ENCODE peak calls at places on chromosomes 6 and 20, in nine cellular contexts. One of them, this sample, is unnamed.

GRCh38 chr6:140671926-140672325 is 1297.5 kb upstream of the CITED2 start:
- DNase-seq in stimulated activated CD4-positive, alpha-beta T cell treated with anti-CD3 and anti-CD28 coated beads, Interleukin-2, amount 100 ng/mL, for 24 hours: no peak
- DNase-seq in foreskin fibroblast: no peak
- DNase-seq in GM19239: no peak
- DNase-seq in activated T-cell treated with anti-CD3 and anti-CD28 coated beads for 24 hours: no peak
- DNase-seq in cardiac muscle cell: no peak
- DNase-seq in RWPE1: no peak
- DNase-seq in AG10803: no peak
- DNase-seq in NCI-H2029: no peak
- DNase-seq in this sample: no peak

GRCh38 chr6:46584586-46584985 is 68.0 kb downstream of the CYP39A1 start:
- DNase-seq in cardiac muscle cell: no peak
- DNase-seq in GM19239: no peak
- DNase-seq in AG10803: no peak
- DNase-seq in NCI-H2029: no peak
- DNase-seq in RWPE1: no peak
- DNase-seq in activated T-cell treated with anti-CD3 and anti-CD28 coated beads for 24 hours: no peak
- DNase-seq in stimulated activated CD4-positive, alpha-beta T cell treated with anti-CD3 and anti-CD28 coated beads, Interleukin-2, amount 100 ng/mL, for 24 hours: no peak
- DNase-seq in foreskin fibroblast: no peak
- DNase-seq in this sample: no peak

GRCh38 chr6:168163096-168163731 is 84.2 kb upstream of the FRMD1 start:
- DNase-seq in foreskin fibroblast: peak
- DNase-seq in GM19239: no peak
- DNase-seq in cardiac muscle cell: peak
- DNase-seq in activated T-cell treated with anti-CD3 and anti-CD28 coated beads for 24 hours: no peak
- DNase-seq in RWPE1: no peak
- DNase-seq in AG10803: peak
- DNase-seq in NCI-H2029: no peak
- DNase-seq in stimulated activated CD4-positive, alpha-beta T cell treated with anti-CD3 and anti-CD28 coated beads, Interleukin-2, amount 100 ng/mL, for 24 hours: no peak
- DNase-seq in this sample: no peak

GRCh38 chr20:25179439-25180089 is 15.9 kb upstream of the ENTPD6 start:
- DNase-seq in stimulated activated CD4-positive, alpha-beta T cell treated with anti-CD3 and anti-CD28 coated beads, Interleukin-2, amount 100 ng/mL, for 24 hours: no peak
- DNase-seq in RWPE1: no peak
- DNase-seq in AG10803: no peak
- DNase-seq in NCI-H2029: no peak
- DNase-seq in cardiac muscle cell: no peak
- DNase-seq in foreskin fibroblast: no peak
- DNase-seq in GM19239: no peak
- DNase-seq in activated T-cell treated with anti-CD3 and anti-CD28 coated beads for 24 hours: no peak
- DNase-seq in this sample: no peak

GRCh38 chr6:27114792-27115191 is 132.7 kb upstream of the PRSS16 start:
- DNase-seq in stimulated activated CD4-positive, alpha-beta T cell treated with anti-CD3 and anti-CD28 coated beads, Interleukin-2, amount 100 ng/mL, for 24 hours: no peak
- DNase-seq in GM19239: no peak
- DNase-seq in foreskin fibroblast: no peak
- DNase-seq in AG10803: no peak
- DNase-seq in activated T-cell treated with anti-CD3 and anti-CD28 coated beads for 24 hours: no peak
- DNase-seq in RWPE1: no peak
- DNase-seq in NCI-H2029: no peak
- DNase-seq in cardiac muscle cell: no peak
- DNase-seq in this sample: no peak

GRCh38 chr6:44452725-44453124 is 65.2 kb downstream of the CDC5L start:
- DNase-seq in GM19239: no peak
- DNase-seq in stimulated activated CD4-positive, alpha-beta T cell treated with anti-CD3 and anti-CD28 coated beads, Interleukin-2, amount 100 ng/mL, for 24 hours: no peak
- DNase-seq in NCI-H2029: no peak
- DNase-seq in RWPE1: peak
- DNase-seq in activated T-cell treated with anti-CD3 and anti-CD28 coated beads for 24 hours: no peak
- DNase-seq in AG10803: peak
- DNase-seq in cardiac muscle cell: peak
- DNase-seq in foreskin fibroblast: peak
- DNase-seq in this sample: no peak

GRCh38 chr20:41218466-41218865 is 81.1 kb downstream of the PLCG1 start:
- DNase-seq in RWPE1: no peak
- DNase-seq in GM19239: no peak
- DNase-seq in AG10803: peak
- DNase-seq in activated T-cell treated with anti-CD3 and anti-CD28 coated beads for 24 hours: no peak
- DNase-seq in foreskin fibroblast: peak
- DNase-seq in NCI-H2029: no peak
- DNase-seq in stimulated activated CD4-positive, alpha-beta T cell treated with anti-CD3 and anti-CD28 coated beads, Interleukin-2, amount 100 ng/mL, for 24 hours: no peak
- DNase-seq in cardiac muscle cell: peak
- DNase-seq in this sample: no peak

GRCh38 chr6:107941199-107941598 is 16.8 kb downstream of the SEC63 start:
- DNase-seq in cardiac muscle cell: no peak
- DNase-seq in NCI-H2029: no peak
- DNase-seq in activated T-cell treated with anti-CD3 and anti-CD28 coated beads for 24 hours: no peak
- DNase-seq in AG10803: no peak
- DNase-seq in RWPE1: no peak
- DNase-seq in GM19239: no peak
- DNase-seq in stimulated activated CD4-positive, alpha-beta T cell treated with anti-CD3 and anti-CD28 coated beads, Interleukin-2, amount 100 ng/mL, for 24 hours: no peak
- DNase-seq in foreskin fibroblast: no peak
- DNase-seq in this sample: no peak

GRCh38 chr6:53330137-53330536 is 18.6 kb downstream of the ELOVL5 start:
- DNase-seq in foreskin fibroblast: no peak
- DNase-seq in stimulated activated CD4-positive, alpha-beta T cell treated with anti-CD3 and anti-CD28 coated beads, Interleukin-2, amount 100 ng/mL, for 24 hours: no peak
- DNase-seq in activated T-cell treated with anti-CD3 and anti-CD28 coated beads for 24 hours: no peak
- DNase-seq in RWPE1: no peak
- DNase-seq in GM19239: no peak
- DNase-seq in AG10803: no peak
- DNase-seq in cardiac muscle cell: no peak
- DNase-seq in NCI-H2029: no peak
- DNase-seq in this sample: no peak

GRCh38 chr6:17845598-17845997 is 138.9 kb upstream of the NUP153 start:
- DNase-seq in NCI-H2029: no peak
- DNase-seq in RWPE1: no peak
- DNase-seq in foreskin fibroblast: no peak
- DNase-seq in activated T-cell treated with anti-CD3 and anti-CD28 coated beads for 24 hours: no peak
- DNase-seq in stimulated activated CD4-positive, alpha-beta T cell treated with anti-CD3 and anti-CD28 coated beads, Interleukin-2, amount 100 ng/mL, for 24 hours: no peak
- DNase-seq in AG10803: no peak
- DNase-seq in cardiac muscle cell: no peak
- DNase-seq in GM19239: no peak
- DNase-seq in this sample: no peak

GRCh38 chr6:161374971-161375873 is 101.4 kb upstream of the AGPAT4 start:
- DNase-seq in NCI-H2029: peak
- DNase-seq in activated T-cell treated with anti-CD3 and anti-CD28 coated beads for 24 hours: no peak
- DNase-seq in cardiac muscle cell: peak
- DNase-seq in stimulated activated CD4-positive, alpha-beta T cell treated with anti-CD3 and anti-CD28 coated beads, Interleukin-2, amount 100 ng/mL, for 24 hours: no peak
- DNase-seq in AG10803: peak
- DNase-seq in RWPE1: peak
- DNase-seq in GM19239: no peak
- DNase-seq in foreskin fibroblast: no peak
- DNase-seq in this sample: no peak

GRCh38 chr6:28258877-28259777 is at the start of gene NKAPL:
- DNase-seq in stimulated activated CD4-positive, alpha-beta T cell treated with anti-CD3 and anti-CD28 coated beads, Interleukin-2, amount 100 ng/mL, for 24 hours: peak
- DNase-seq in cardiac muscle cell: peak
- DNase-seq in NCI-H2029: no peak
- DNase-seq in RWPE1: no peak
- DNase-seq in AG10803: peak
- DNase-seq in activated T-cell treated with anti-CD3 and anti-CD28 coated beads for 24 hours: peak
- DNase-seq in foreskin fibroblast: peak
- DNase-seq in GM19239: no peak
- DNase-seq in this sample: no peak

GRCh38 chr6:72218125-72218524 is 331.8 kb downstream of the RIMS1 start:
- DNase-seq in activated T-cell treated with anti-CD3 and anti-CD28 coated beads for 24 hours: no peak
- DNase-seq in AG10803: peak
- DNase-seq in cardiac muscle cell: peak
- DNase-seq in RWPE1: peak
- DNase-seq in NCI-H2029: no peak
- DNase-seq in stimulated activated CD4-positive, alpha-beta T cell treated with anti-CD3 and anti-CD28 coated beads, Interleukin-2, amount 100 ng/mL, for 24 hours: no peak
- DNase-seq in foreskin fibroblast: peak
- DNase-seq in GM19239: no peak
- DNase-seq in this sample: peak

GRCh38 chr6:132919476-132919875 is 105.1 kb downstream of the RPS12 start:
- DNase-seq in GM19239: no peak
- DNase-seq in activated T-cell treated with anti-CD3 and anti-CD28 coated beads for 24 hours: no peak
- DNase-seq in NCI-H2029: no peak
- DNase-seq in foreskin fibroblast: peak
- DNase-seq in stimulated activated CD4-positive, alpha-beta T cell treated with anti-CD3 and anti-CD28 coated beads, Interleukin-2, amount 100 ng/mL, for 24 hours: no peak
- DNase-seq in cardiac muscle cell: peak
- DNase-seq in RWPE1: peak
- DNase-seq in AG10803: peak
- DNase-seq in this sample: no peak

GRCh38 chr6:25186919-25187318 is 92.3 kb upstream of the CARMIL1 start:
- DNase-seq in AG10803: no peak
- DNase-seq in stimulated activated CD4-positive, alpha-beta T cell treated with anti-CD3 and anti-CD28 coated beads, Interleukin-2, amount 100 ng/mL, for 24 hours: no peak
- DNase-seq in NCI-H2029: no peak
- DNase-seq in GM19239: no peak
- DNase-seq in cardiac muscle cell: no peak
- DNase-seq in RWPE1: no peak
- DNase-seq in activated T-cell treated with anti-CD3 and anti-CD28 coated beads for 24 hours: no peak
- DNase-seq in foreskin fibroblast: no peak
- DNase-seq in this sample: no peak

GRCh38 chr6:7137335-7138106 is 29.8 kb downstream of the RREB1 start:
- DNase-seq in AG10803: peak
- DNase-seq in RWPE1: no peak
- DNase-seq in foreskin fibroblast: peak
- DNase-seq in stimulated activated CD4-positive, alpha-beta T cell treated with anti-CD3 and anti-CD28 coated beads, Interleukin-2, amount 100 ng/mL, for 24 hours: peak
- DNase-seq in activated T-cell treated with anti-CD3 and anti-CD28 coated beads for 24 hours: peak
- DNase-seq in GM19239: no peak
- DNase-seq in cardiac muscle cell: peak
- DNase-seq in NCI-H2029: peak
- DNase-seq in this sample: no peak

GRCh38 chr6:27892596-27893058 is 19.6 kb downstream of the OR2B2 start:
- DNase-seq in activated T-cell treated with anti-CD3 and anti-CD28 coated beads for 24 hours: no peak
- DNase-seq in cardiac muscle cell: no peak
- DNase-seq in foreskin fibroblast: no peak
- DNase-seq in RWPE1: no peak
- DNase-seq in GM19239: no peak
- DNase-seq in AG10803: no peak
- DNase-seq in stimulated activated CD4-positive, alpha-beta T cell treated with anti-CD3 and anti-CD28 coated beads, Interleukin-2, amount 100 ng/mL, for 24 hours: no peak
- DNase-seq in NCI-H2029: no peak
- DNase-seq in this sample: no peak

GRCh38 chr20:2753456-2754040 is 46.9 kb downstream of the CPXM1 start:
- DNase-seq in foreskin fibroblast: no peak
- DNase-seq in NCI-H2029: no peak
- DNase-seq in AG10803: no peak
- DNase-seq in stimulated activated CD4-positive, alpha-beta T cell treated with anti-CD3 and anti-CD28 coated beads, Interleukin-2, amount 100 ng/mL, for 24 hours: no peak
- DNase-seq in activated T-cell treated with anti-CD3 and anti-CD28 coated beads for 24 hours: no peak
- DNase-seq in GM19239: no peak
- DNase-seq in cardiac muscle cell: no peak
- DNase-seq in RWPE1: no peak
- DNase-seq in this sample: no peak

GRCh38 chr20:10936786-10937185 is 263.0 kb upstream of the JAG1 start:
- DNase-seq in activated T-cell treated with anti-CD3 and anti-CD28 coated beads for 24 hours: no peak
- DNase-seq in AG10803: no peak
- DNase-seq in stimulated activated CD4-positive, alpha-beta T cell treated with anti-CD3 and anti-CD28 coated beads, Interleukin-2, amount 100 ng/mL, for 24 hours: no peak
- DNase-seq in cardiac muscle cell: no peak
- DNase-seq in foreskin fibroblast: no peak
- DNase-seq in RWPE1: no peak
- DNase-seq in NCI-H2029: no peak
- DNase-seq in GM19239: no peak
- DNase-seq in this sample: no peak